ENCODE peak calls at places on chromosome 18, in five cellular contexts. J is ascending aorta, L is body of pancreas, Y is neural progenitor cell, A is tibial nerve. U is an unnamed sample.
A peak's percentile ranks its signal among the peaks of the same experiment; 100 is the strongest.

GRCh38 chr18:45688834-45689233 is 35.1 kb upstream of the SLC14A1 start:
- DNase-seq in J (no peak), L (no peak), Y (no peak), A (no peak), U (no peak)

GRCh38 chr18:62399781-62400308 is 74.7 kb downstream of the TNFRSF11A start:
- DNase-seq in J (no peak), L (no peak), Y (peak; percentile 57), A (no peak), U (no peak)

GRCh38 chr18:24270937-24271380 is 126.7 kb downstream of the OSBPL1A start:
- DNase-seq in J (no peak), L (no peak), Y (peak; percentile 46), A (no peak), U (no peak)

GRCh38 chr18:64202836-64203235 is 53.9 kb upstream of the LINC00305 start:
- DNase-seq in J (no peak), L (no peak), Y (no peak), A (no peak), U (no peak)

GRCh38 chr18:2050702-2051201 is 520.6 kb downstream of the METTL4 start:
- DNase-seq in J (no peak), L (no peak), Y (no peak), A (no peak), U (no peak)

GRCh38 chr18:59249186-59249774 is 24.0 kb downstream of the RAX start:
- DNase-seq in J (no peak), L (peak; percentile 54), Y (peak; percentile 78), A (no peak), U (peak; percentile 55)

GRCh38 chr18:72700961-72701710 is 157.0 kb upstream of the CBLN2 start:
- DNase-seq in J (no peak), L (no peak), Y (no peak), A (no peak), U (no peak)

GRCh38 chr18:35982404-35983114 is 10.1 kb downstream of the RMP24 start:
- DNase-seq in J (no peak), L (no peak), Y (no peak), A (no peak), U (no peak)

GRCh38 chr18:58819051-58819450 is 45.6 kb upstream of the ZNF532 start:
- DNase-seq in J (no peak), L (no peak), Y (no peak), A (no peak), U (no peak)

GRCh38 chr18:62741118-62741566 is 25.8 kb downstream of the PHLPP1 start:
- DNase-seq in J (no peak), L (peak; percentile 33), Y (no peak), A (no peak), U (peak; percentile 82)

GRCh38 chr18:56795381-56795780 is 144.2 kb downstream of the WDR7 start:
- DNase-seq in J (no peak), L (no peak), Y (no peak), A (no peak), U (no peak)

GRCh38 chr18:40222736-40223135 is 1732.3 kb upstream of the PIK3C3 start:
- DNase-seq in J (no peak), L (no peak), Y (no peak), A (no peak), U (no peak)

GRCh38 chr18:63339920-63340484 is 20.4 kb upstream of the BCL2 start:
- DNase-seq in J (no peak), L (no peak), Y (peak; percentile 86), A (no peak), U (peak; percentile 61)

GRCh38 chr18:29351171-29351570 is 1174.2 kb upstream of the CDH2 start:
- DNase-seq in J (no peak), L (no peak), Y (no peak), A (no peak), U (no peak)

GRCh38 chr18:34370704-34371405 is 146.1 kb upstream of the NOL4 start:
- DNase-seq in J (no peak), L (no peak), Y (no peak), A (no peak), U (no peak)

GRCh38 chr18:51857989-51858388 is 482.0 kb upstream of the DCC start:
- DNase-seq in J (no peak), L (no peak), Y (no peak), A (no peak), U (no peak)

GRCh38 chr18:74082476-74083070 is 65.1 kb downstream of the FBXO15 start:
- DNase-seq in J (no peak), L (peak; percentile 55), Y (peak; percentile 77), A (no peak), U (peak; percentile 80)

GRCh38 chr18:45365835-45366234 is 249.4 kb upstream of the SLC14A2 start:
- DNase-seq in J (no peak), L (no peak), Y (no peak), A (no peak), U (no peak)

GRCh38 chr18:10322408-10322807 is 132.0 kb upstream of the APCDD1 start:
- DNase-seq in J (no peak), L (no peak), Y (no peak), A (no peak), U (no peak)

GRCh38 chr18:25360301-25360899 is 8.4 kb upstream of the ZNF521 start:
- DNase-seq in J (no peak), L (no peak), Y (no peak), A (no peak), U (no peak)

GRCh38 chr18:48021273-48021914 is 90.9 kb upstream of the SMAD2 start:
- DNase-seq in J (no peak), L (no peak), Y (no peak), A (no peak), U (no peak)

GRCh38 chr18:36396190-36396589 is 98.7 kb downstream of the FHOD3 start:
- DNase-seq in J (no peak), L (no peak), Y (no peak), A (no peak), U (no peak)

GRCh38 chr18:63444567-63444966 is 22.3 kb upstream of the VPS4B start:
- DNase-seq in J (no peak), L (no peak), Y (no peak), A (no peak), U (peak; percentile 95)

GRCh38 chr18:60130289-60130688 is 230.5 kb downstream of the PMAIP1 start:
- DNase-seq in J (no peak), L (no peak), Y (peak; percentile 6), A (no peak), U (no peak)

GRCh38 chr18:55488473-55488872 is 99.5 kb downstream of the TCF4 start:
- DNase-seq in J (no peak), L (no peak), Y (peak; percentile 62), A (no peak), U (no peak)

GRCh38 chr18:74368901-74369705 is 53.5 kb downstream of the C18orf63 start:
- DNase-seq in J (no peak), L (no peak), Y (no peak), A (no peak), U (no peak)

GRCh38 chr18:60892855-60893254 is 440.4 kb upstream of the CDH20 start:
- DNase-seq in J (no peak), L (no peak), Y (no peak), A (no peak), U (peak; percentile 7)

GRCh38 chr18:69308620-69309019 is 92.1 kb upstream of the DOK6 start:
- DNase-seq in J (no peak), L (no peak), Y (no peak), A (no peak), U (no peak)

GRCh38 chr18:24657461-24657860 is 197.0 kb downstream of the HRH4 start:
- DNase-seq in J (no peak), L (no peak), Y (no peak), A (no peak), U (no peak)

GRCh38 chr18:40012931-40013609 is 1942.0 kb upstream of the PIK3C3 start:
- DNase-seq in J (no peak), L (no peak), Y (no peak), A (no peak), U (no peak)

GRCh38 chr18:24408496-24408895 is 10.9 kb upstream of the OSBPL1A start:
- DNase-seq in J (no peak), L (no peak), Y (no peak), A (no peak), U (no peak)

GRCh38 chr18:62577748-62578147 is 54.9 kb downstream of the ZCCHC2 start:
- DNase-seq in J (no peak), L (no peak), Y (no peak), A (no peak), U (no peak)

GRCh38 chr18:6088432-6088831 is 193.1 kb upstream of the TMEM200C start:
- DNase-seq in J (no peak), L (no peak), Y (no peak), A (no peak), U (no peak)

GRCh38 chr18:22179174-22179573 is 9.8 kb downstream of the GATA6 start:
- DNase-seq in J (no peak), L (no peak), Y (no peak), A (no peak), U (no peak)

GRCh38 chr18:34976899-34977786 is 64.1 kb upstream of the MAPRE2 start:
- DNase-seq in J (peak; percentile 27), L (peak; percentile 86), Y (peak; percentile 78), A (peak; percentile 28), U (peak; percentile 71)

GRCh38 chr18:23591011-23591410 is 4.7 kb upstream of the NPC1 start:
- DNase-seq in J (no peak), L (no peak), Y (no peak), A (no peak), U (no peak)

GRCh38 chr18:73638709-73639108 is 508.9 kb downstream of the FBXO15 start:
- DNase-seq in J (no peak), L (no peak), Y (no peak), A (no peak), U (no peak)

GRCh38 chr18:26863122-26863879 is 2.2 kb downstream of the AQP4 start:
- DNase-seq in J (no peak), L (peak; percentile 76), Y (peak; percentile 71), A (no peak), U (no peak)
- H3K27me3 ChIP-seq in J (no peaks in the 10 kb centered on the region), L (no peaks in the 10 kb centered on the region), Y (peaks cover 43% of the 10 kb centered on the region), A (peaks cover 21% of the 10 kb centered on the region), U (peaks cover 28% of the 10 kb centered on the region)

GRCh38 chr18:38981382-38981781 is 1415.8 kb upstream of the CELF4 start:
- DNase-seq in J (no peak), L (no peak), Y (no peak), A (no peak), U (no peak)
- H3K27me3 ChIP-seq in J (no peaks in the 10 kb centered on the region), L (no peaks in the 10 kb centered on the region), Y (no peaks in the 10 kb centered on the region), A (no peaks in the 10 kb centered on the region), U (no peaks in the 10 kb centered on the region)

GRCh38 chr18:903703-904102 is 968 bp upstream of the ADCYAP1 start:
- DNase-seq in J (no peak), L (peak; percentile 46), Y (peak; percentile 86), A (no peak), U (peak; percentile 11)
- H3K27me3 ChIP-seq in J (peaks cover 43% of the 10 kb centered on the region), L (no peaks in the 10 kb centered on the region), Y (peaks cover 98% of the 10 kb centered on the region), A (peaks cover 78% of the 10 kb centered on the region), U (peaks cover 72% of the 10 kb centered on the region)

DNA sequence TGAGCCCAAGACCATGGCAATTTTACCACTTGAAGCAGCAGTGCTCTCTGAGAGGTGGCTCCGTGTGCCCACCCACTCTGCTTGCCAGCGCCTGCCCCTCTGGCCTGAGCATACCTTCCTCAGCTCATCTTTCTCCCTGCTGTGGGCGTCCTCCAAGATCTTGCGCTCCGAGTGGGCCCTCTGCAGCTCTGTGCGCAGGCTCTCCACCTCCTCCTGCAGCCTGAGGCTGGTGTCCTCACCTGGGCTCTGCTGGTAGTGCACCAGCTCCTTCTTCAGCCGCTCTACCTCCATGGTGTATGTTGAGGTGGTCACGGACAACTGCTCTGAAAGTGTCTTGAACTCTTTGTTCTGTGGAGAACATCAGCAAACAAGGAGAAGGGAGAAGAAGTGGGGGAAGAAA is 81.5 kb upstream of the ACAA2 start:
- DNase-seq in J (no peak), L (no peak), Y (no peak), A (no peak), U (no peak)
- H3K27me3 ChIP-seq in J (no peaks in the 10 kb centered on the region), L (no peaks in the 10 kb centered on the region), Y (no peaks in the 10 kb centered on the region), A (no peaks in the 10 kb centered on the region), U (no peaks in the 10 kb centered on the region)